ENCODE peak calls at places on chromosomes 2 and 18, in six cellular contexts. V is A549; T is Kasumi-1; X is activated CD8-positive, alpha-beta memory T cell treated with anti-CD3 and anti-CD28 coated beads for 24 hours; N is Caki2; Y is NCI-H187 treated with DMSO at 0.1 percent for 48 hours. G is an unnamed sample.

GRCh38 chr18:21979171-21979560 is 190.2 kb upstream of the GATA6 start:
- DNase-seq in V (no peak), T (no peak), X (no peak), N (peak; percentile 20), Y (no peak), G (no peak)

GRCh38 chr2:193627187-193627917 is 1432.6 kb upstream of the TMEFF2 start:
- DNase-seq in V (no peak), T (no peak), X (no peak), N (no peak), Y (no peak), G (no peak)

GRCh38 chr18:64203295-64203694 is 54.4 kb upstream of the LINC00305 start:
- DNase-seq in V (no peak), T (no peak), X (no peak), N (no peak), Y (no peak), G (no peak)

GRCh38 chr2:45743531-45744391 is 92.3 kb downstream of the PRKCE start:
- DNase-seq in V (no peak), T (no peak), X (no peak), N (no peak), Y (no peak), G (no peak)

GRCh38 chr18:66046025-66046602 is 295.3 kb downstream of the CDH7 start:
- DNase-seq in V (peak; percentile 0), T (no peak), X (no peak), N (no peak), Y (no peak), G (no peak)

GRCh38 chr18:76445275-76445674 is 49.8 kb downstream of the ZNF516 start:
- DNase-seq in V (no peak), T (no peak), X (no peak), N (peak; percentile 12), Y (no peak), G (peak; percentile 65)

GRCh38 chr2:204110250-204111183 is 174.0 kb downstream of the ICOS start:
- DNase-seq in V (no peak), T (no peak), X (peak; percentile 80), N (no peak), Y (no peak), G (no peak)

GRCh38 chr2:191626497-191627151 is 51.3 kb upstream of the NABP1 start:
- DNase-seq in V (peak; percentile 12), T (no peak), X (no peak), N (peak; percentile 39), Y (no peak), G (peak; percentile 60)

GRCh38 chr2:133844214-133844892 is 276.1 kb upstream of the NCKAP5 start:
- DNase-seq in V (peak; percentile 62), T (peak; percentile 82), X (peak; percentile 75), N (peak; percentile 67), Y (peak; percentile 40), G (peak; percentile 60)

GRCh38 chr18:37935086-37935485 is 369.5 kb upstream of the CELF4 start:
- DNase-seq in V (no peak), T (no peak), X (no peak), N (no peak), Y (no peak), G (no peak)

GRCh38 chr2:105912081-105912480 is 167.4 kb downstream of the NCK2 start:
- DNase-seq in V (no peak), T (no peak), X (peak; percentile 28), N (no peak), Y (no peak), G (no peak)

GRCh38 chr2:57515366-57515765 is 531.2 kb upstream of the VRK2 start:
- DNase-seq in V (no peak), T (no peak), X (no peak), N (no peak), Y (no peak), G (no peak)

GRCh38 chr2:108927936-108928659 is 60.9 kb downstream of the EDAR start:
- DNase-seq in V (peak; percentile 61), T (peak; percentile 74), X (peak; percentile 71), N (peak; percentile 43), Y (no peak), G (peak; percentile 20)

GRCh38 chr2:20516291-20516645 is 69.4 kb downstream of the RHOB start:
- DNase-seq in V (no peak), T (no peak), X (no peak), N (no peak), Y (no peak), G (no peak)

GRCh38 chr2:10157293-10157692 is 34.8 kb downstream of the RRM2 start:
- DNase-seq in V (peak; percentile 41), T (peak; percentile 20), X (no peak), N (no peak), Y (no peak), G (no peak)

GRCh38 chr2:14944562-14945346 is 312.2 kb downstream of the LRATD1 start:
- DNase-seq in V (peak; percentile 50), T (no peak), X (no peak), N (no peak), Y (no peak), G (no peak)

GRCh38 chr2:71550801-71551630 is 97.7 kb downstream of the DYSF start:
- DNase-seq in V (no peak), T (no peak), X (no peak), N (no peak), Y (no peak), G (no peak)

G was measured in HS-5.